ENCODE peak calls at places on chromosomes 7 and 10, in ten cellular contexts. One of them, this sample, is unnamed.

GRCh38 chr7:77759294-77759889 is 38.8 kb downstream of the TMEM60 start:
- DNase-seq in stimulated activated CD8-positive, alpha-beta memory T cell treated with anti-CD3 and anti-CD28 coated beads, Interleukin-2, amount 100 ng/mL, for 48 hours: peak; percentile 14
- DNase-seq in SJSA1: peak; percentile 71
- DNase-seq in GM12891: peak; percentile 8
- DNase-seq in fibroblast of lung: peak; percentile 84
- DNase-seq in activated naive CD4-positive, alpha-beta T cell treated with anti-CD3 and anti-CD28 coated beads, Interleukin-2, amount 50 U/mL, for 16 hours: peak; percentile 52
- DNase-seq in cerebellar cortex: peak; percentile 86
- DNase-seq in LHCN-M2: peak; percentile 73
- DNase-seq in SK-N-SH: peak; percentile 51
- DNase-seq in activated naive CD8-positive, alpha-beta T cell treated with anti-CD3 and anti-CD28 coated beads, Interleukin-2, amount 10 ng/mL, durations not matched to agents 7 days and 5 days: no peak
- DNase-seq in this sample: no peak

GRCh38 chr10:66931340-66931948 is 5.6 kb downstream of the LRRTM3 start:
- DNase-seq in activated naive CD8-positive, alpha-beta T cell treated with anti-CD3 and anti-CD28 coated beads, Interleukin-2, amount 10 ng/mL, durations not matched to agents 7 days and 5 days: no peak
- DNase-seq in stimulated activated CD8-positive, alpha-beta memory T cell treated with anti-CD3 and anti-CD28 coated beads, Interleukin-2, amount 100 ng/mL, for 48 hours: no peak
- DNase-seq in SJSA1: peak; percentile 6
- DNase-seq in LHCN-M2: peak; percentile 54
- DNase-seq in fibroblast of lung: peak; percentile 85
- DNase-seq in activated naive CD4-positive, alpha-beta T cell treated with anti-CD3 and anti-CD28 coated beads, Interleukin-2, amount 50 U/mL, for 16 hours: no peak
- DNase-seq in GM12891: peak; percentile 3
- DNase-seq in cerebellar cortex: peak; percentile 91
- DNase-seq in SK-N-SH: peak; percentile 23
- DNase-seq in this sample: no peak

GRCh38 chr7:101093907-101094306 is 8.6 kb downstream of the TRIM56 start:
- DNase-seq in activated naive CD4-positive, alpha-beta T cell treated with anti-CD3 and anti-CD28 coated beads, Interleukin-2, amount 50 U/mL, for 16 hours: no peak
- DNase-seq in LHCN-M2: peak; percentile 88
- DNase-seq in cerebellar cortex: no peak
- DNase-seq in stimulated activated CD8-positive, alpha-beta memory T cell treated with anti-CD3 and anti-CD28 coated beads, Interleukin-2, amount 100 ng/mL, for 48 hours: no peak
- DNase-seq in GM12891: no peak
- DNase-seq in SK-N-SH: no peak
- DNase-seq in SJSA1: peak; percentile 64
- DNase-seq in activated naive CD8-positive, alpha-beta T cell treated with anti-CD3 and anti-CD28 coated beads, Interleukin-2, amount 10 ng/mL, durations not matched to agents 7 days and 5 days: no peak
- DNase-seq in fibroblast of lung: peak; percentile 61
- DNase-seq in this sample: no peak

GRCh38 chr10:35271086-35271834 is 65.0 kb upstream of the CCNY start:
- DNase-seq in SK-N-SH: no peak
- DNase-seq in activated naive CD4-positive, alpha-beta T cell treated with anti-CD3 and anti-CD28 coated beads, Interleukin-2, amount 50 U/mL, for 16 hours: no peak
- DNase-seq in GM12891: no peak
- DNase-seq in fibroblast of lung: no peak
- DNase-seq in cerebellar cortex: no peak
- DNase-seq in LHCN-M2: no peak
- DNase-seq in stimulated activated CD8-positive, alpha-beta memory T cell treated with anti-CD3 and anti-CD28 coated beads, Interleukin-2, amount 100 ng/mL, for 48 hours: no peak
- DNase-seq in SJSA1: peak; percentile 4
- DNase-seq in activated naive CD8-positive, alpha-beta T cell treated with anti-CD3 and anti-CD28 coated beads, Interleukin-2, amount 10 ng/mL, durations not matched to agents 7 days and 5 days: no peak
- DNase-seq in this sample: no peak

GRCh38 chr7:128409435-128410091 is at the start of gene IMPDH1:
- DNase-seq in activated naive CD4-positive, alpha-beta T cell treated with anti-CD3 and anti-CD28 coated beads, Interleukin-2, amount 50 U/mL, for 16 hours: peak; percentile 84
- DNase-seq in stimulated activated CD8-positive, alpha-beta memory T cell treated with anti-CD3 and anti-CD28 coated beads, Interleukin-2, amount 100 ng/mL, for 48 hours: peak; percentile 81
- DNase-seq in GM12891: peak; percentile 92
- DNase-seq in activated naive CD8-positive, alpha-beta T cell treated with anti-CD3 and anti-CD28 coated beads, Interleukin-2, amount 10 ng/mL, durations not matched to agents 7 days and 5 days: peak; percentile 96
- DNase-seq in SK-N-SH: peak; percentile 100
- DNase-seq in SJSA1: peak; percentile 91
- DNase-seq in fibroblast of lung: peak; percentile 76
- DNase-seq in LHCN-M2: peak; percentile 73
- DNase-seq in cerebellar cortex: no peak
- DNase-seq in this sample: peak; percentile 95

GRCh38 chr10:130202984-130203617 is 66.9 kb downstream of the GLRX3 start:
- DNase-seq in LHCN-M2: no peak
- DNase-seq in cerebellar cortex: no peak
- DNase-seq in activated naive CD8-positive, alpha-beta T cell treated with anti-CD3 and anti-CD28 coated beads, Interleukin-2, amount 10 ng/mL, durations not matched to agents 7 days and 5 days: no peak
- DNase-seq in GM12891: no peak
- DNase-seq in stimulated activated CD8-positive, alpha-beta memory T cell treated with anti-CD3 and anti-CD28 coated beads, Interleukin-2, amount 100 ng/mL, for 48 hours: no peak
- DNase-seq in fibroblast of lung: no peak
- DNase-seq in activated naive CD4-positive, alpha-beta T cell treated with anti-CD3 and anti-CD28 coated beads, Interleukin-2, amount 50 U/mL, for 16 hours: no peak
- DNase-seq in SK-N-SH: no peak
- DNase-seq in SJSA1: no peak
- DNase-seq in this sample: no peak

GRCh38 chr7:139798892-139799291 is 21.1 kb upstream of the HIPK2 start:
- DNase-seq in fibroblast of lung: no peak
- DNase-seq in LHCN-M2: no peak
- DNase-seq in cerebellar cortex: no peak
- DNase-seq in SJSA1: no peak
- DNase-seq in SK-N-SH: no peak
- DNase-seq in activated naive CD4-positive, alpha-beta T cell treated with anti-CD3 and anti-CD28 coated beads, Interleukin-2, amount 50 U/mL, for 16 hours: no peak
- DNase-seq in GM12891: no peak
- DNase-seq in activated naive CD8-positive, alpha-beta T cell treated with anti-CD3 and anti-CD28 coated beads, Interleukin-2, amount 10 ng/mL, durations not matched to agents 7 days and 5 days: no peak
- DNase-seq in stimulated activated CD8-positive, alpha-beta memory T cell treated with anti-CD3 and anti-CD28 coated beads, Interleukin-2, amount 100 ng/mL, for 48 hours: no peak
- DNase-seq in this sample: no peak

GRCh38 chr7:91242097-91242846 is 22.0 kb upstream of the FZD1 start:
- DNase-seq in activated naive CD4-positive, alpha-beta T cell treated with anti-CD3 and anti-CD28 coated beads, Interleukin-2, amount 50 U/mL, for 16 hours: no peak
- DNase-seq in fibroblast of lung: peak; percentile 66
- DNase-seq in stimulated activated CD8-positive, alpha-beta memory T cell treated with anti-CD3 and anti-CD28 coated beads, Interleukin-2, amount 100 ng/mL, for 48 hours: no peak
- DNase-seq in LHCN-M2: peak; percentile 64
- DNase-seq in cerebellar cortex: no peak
- DNase-seq in SJSA1: no peak
- DNase-seq in GM12891: no peak
- DNase-seq in SK-N-SH: no peak
- DNase-seq in activated naive CD8-positive, alpha-beta T cell treated with anti-CD3 and anti-CD28 coated beads, Interleukin-2, amount 10 ng/mL, durations not matched to agents 7 days and 5 days: no peak
- DNase-seq in this sample: no peak

This sample was measured in activated T-cell treated with anti-CD3 and anti-CD28 coated beads, Interleukin-2, amount 50 U/mL, for 24 hours.